ENCODE peak calls at places on chromosomes 13 and 19, in seven cellular contexts. U is amygdala, C is mesothelial cell of epicardium, Q is T follicular helper cell, T is A549, L is KG1, K is astrocyte of the spinal cord. V is an unnamed sample.

GRCh38 chr13:48976677-48977625 is 1.2 kb downstream of the FNDC3A start:
- DNase-seq in U (no peak), C (no peak), Q (no peak), T (peak; percentile 3), L (peak; percentile 55), K (peak; percentile 42), V (no peak)

GRCh38 chr19:41310031-41310831 is at the start of gene CCDC97:
- DNase-seq in U (peak; percentile 84), C (peak; percentile 90), Q (peak; percentile 81), T (peak; percentile 94), L (peak; percentile 81), K (peak; percentile 90), V (peak; percentile 94)

GRCh38 chr13:71820699-71821098 is 46.3 kb downstream of the DACH1 start:
- DNase-seq in U (no peak), C (no peak), Q (no peak), T (no peak), L (no peak), K (no peak), V (no peak)

GRCh38 chr13:29577135-29578051 is 18.1 kb downstream of the SLC7A1 start:
- DNase-seq in U (peak; percentile 39), C (no peak), Q (no peak), T (no peak), L (no peak), K (no peak), V (no peak)

GRCh38 chr13:29849731-29850212 is 645 bp downstream of the UBL3 start:
- DNase-seq in U (peak; percentile 47), C (peak; percentile 55), Q (peak; percentile 9), T (peak; percentile 41), L (no peak), K (peak; percentile 70), V (no peak)

GRCh38 chr13:98875146-98875729 is 102.6 kb downstream of the DOCK9 start:
- DNase-seq in U (no peak), C (no peak), Q (no peak), T (no peak), L (no peak), K (no peak), V (no peak)

GRCh38 chr19:7492142-7493055 is 3.6 kb upstream of the PEX11G start:
- DNase-seq in U (no peak), C (no peak), Q (no peak), T (no peak), L (no peak), K (no peak), V (no peak)

GRCh38 chr19:5645409-5645808 is 22.5 kb downstream of the SAFB start:
- DNase-seq in U (no peak), C (no peak), Q (no peak), T (no peak), L (no peak), K (no peak), V (no peak)

GRCh38 chr13:105147481-105147880 is 1388.0 kb downstream of the EFNB2 start:
- DNase-seq in U (no peak), C (no peak), Q (no peak), T (no peak), L (no peak), K (no peak), V (no peak)

GRCh38 chr13:22214184-22214583 is 543.3 kb downstream of the FGF9 start:
- DNase-seq in U (no peak), C (no peak), Q (no peak), T (no peak), L (peak; percentile 74), K (no peak), V (no peak)

GRCh38 chr19:42052241-42052863 is 17.7 kb downstream of the GRIK5 start:
- DNase-seq in U (no peak), C (no peak), Q (no peak), T (no peak), L (no peak), K (no peak), V (no peak)

GRCh38 chr19:57664269-57665127 is 4.2 kb upstream of the ZSCAN4 start:
- DNase-seq in U (peak; percentile 21), C (peak; percentile 65), Q (no peak), T (no peak), L (no peak), K (peak; percentile 61), V (peak; percentile 26)

GRCh38 chr13:32947411-32947810 is 68.8 kb upstream of the KL start:
- DNase-seq in U (no peak), C (no peak), Q (no peak), T (no peak), L (no peak), K (no peak), V (no peak)

GRCh38 chr13:20713751-20714150 is 10.3 kb downstream of the IL17D start:
- DNase-seq in U (no peak), C (no peak), Q (no peak), T (no peak), L (no peak), K (peak; percentile 57), V (peak; percentile 30)

GRCh38 chr19:48418317-48419064 is 25.0 kb downstream of the GRIN2D start:
- DNase-seq in U (no peak), C (no peak), Q (no peak), T (peak; percentile 58), L (no peak), K (peak; percentile 52), V (no peak)

GRCh38 chr13:78326608-78327007 is 276.7 kb downstream of the POU4F1 start:
- DNase-seq in U (no peak), C (no peak), Q (no peak), T (no peak), L (no peak), K (no peak), V (no peak)

GRCh38 chr19:14333101-14333871 is 48.0 kb upstream of the ADGRE5 start:
- DNase-seq in U (no peak), C (peak; percentile 46), Q (no peak), T (peak; percentile 61), L (no peak), K (peak; percentile 6), V (no peak)

GRCh38 chr19:54023191-54023590 is 31.8 kb downstream of the CACNG6 start:
- DNase-seq in U (no peak), C (no peak), Q (no peak), T (peak; percentile 45), L (no peak), K (no peak), V (no peak)

GRCh38 chr13:60494296-60494695 is 97.3 kb downstream of the TDRD3 start:
- DNase-seq in U (no peak), C (no peak), Q (no peak), T (no peak), L (no peak), K (no peak), V (no peak)

V was measured in HS-27A.